ENCODE peak calls at places on chromosomes 11 and 22, in seven cellular contexts. C, J, V, M, U, E and O are unnamed samples.

GRCh38 chr22:29344137-29344536 is 28.6 kb upstream of the RASL10A start:
- DNase-seq in C (no peak), J (peak; percentile 79), V (peak; percentile 99), M (no peak), U (peak; percentile 86), E (peak; percentile 76), O (no peak)

GRCh38 chr11:72591785-72592490 is 82.3 kb downstream of the PDE2A start:
- DNase-seq in C (no peak), J (no peak), V (no peak), M (no peak), U (no peak), E (no peak), O (no peak)

GRCh38 chr11:119380160-119380815 is 1.2 kb downstream of the USP2 start:
- DNase-seq in C (no peak), J (no peak), V (no peak), M (peak; percentile 70), U (no peak), E (peak; percentile 6), O (no peak)

GRCh38 chr22:35493074-35493473 is 47.6 kb upstream of the RASD2 start:
- DNase-seq in C (no peak), J (no peak), V (no peak), M (no peak), U (no peak), E (no peak), O (no peak)

GRCh38 chr22:45450931-45451651 is 37.6 kb downstream of the RIBC2 start:
- DNase-seq in C (no peak), J (peak; percentile 97), V (peak; percentile 88), M (no peak), U (no peak), E (no peak), O (no peak)

GRCh38 chr11:16081756-16082531 is 274.4 kb downstream of the SOX6 start:
- DNase-seq in C (peak; percentile 55), J (no peak), V (no peak), M (no peak), U (no peak), E (peak; percentile 21), O (no peak)

GRCh38 chr11:118615282-118615979 is 8.0 kb downstream of the PHLDB1 start:
- DNase-seq in C (peak; percentile 90), J (no peak), V (peak; percentile 58), M (peak; percentile 53), U (no peak), E (no peak), O (peak; percentile 96)

GRCh38 chr22:39174498-39175120 is 22.1 kb upstream of the CBX7 start:
- DNase-seq in C (peak; percentile 99), J (peak; percentile 89), V (peak; percentile 83), M (peak; percentile 98), U (peak; percentile 23), E (peak; percentile 73), O (peak; percentile 100)

GRCh38 chr11:63251312-63251711 is 7.9 kb upstream of the SLC22A25 start:
- DNase-seq in C (no peak), J (no peak), V (no peak), M (no peak), U (no peak), E (no peak), O (no peak)

GRCh38 chr11:130945945-130946344 is 29.7 kb upstream of the SNX19 start:
- DNase-seq in C (no peak), J (peak; percentile 94), V (peak; percentile 94), M (no peak), U (no peak), E (no peak), O (no peak)

GRCh38 chr11:64685536-64685935 is 37.5 kb downstream of the NRXN2 start:
- DNase-seq in C (no peak), J (no peak), V (no peak), M (no peak), U (no peak), E (no peak), O (no peak)

GRCh38 chr11:62025429-62026105 is 58.1 kb upstream of the FTH1 start:
- DNase-seq in C (no peak), J (peak; percentile 91), V (peak; percentile 75), M (peak; percentile 77), U (peak; percentile 82), E (no peak), O (no peak)

GRCh38 chr22:40443675-40444482 is 73.5 kb downstream of the SGSM3 start:
- DNase-seq in C (no peak), J (no peak), V (no peak), M (no peak), U (no peak), E (no peak), O (no peak)

GRCh38 chr11:17927643-17928343 is 85.1 kb downstream of the SERGEF start:
- DNase-seq in C (no peak), J (peak; percentile 85), V (no peak), M (no peak), U (no peak), E (no peak), O (no peak)

GRCh38 chr11:111843659-111844058 is 27.7 kb downstream of the ALG9 start:
- DNase-seq in C (no peak), J (no peak), V (no peak), M (no peak), U (no peak), E (no peak), O (no peak)

GRCh38 chr22:36162127-36163034 is 1.8 kb upstream of the APOL3 start:
- DNase-seq in C (no peak), J (no peak), V (peak; percentile 22), M (no peak), U (no peak), E (no peak), O (no peak)

GRCh38 chr11:59172345-59173079 is 580 bp downstream of the DTX4 start:
- DNase-seq in C (peak; percentile 51), J (no peak), V (no peak), M (peak; percentile 83), U (no peak), E (peak; percentile 63), O (peak; percentile 86)

DNA sequence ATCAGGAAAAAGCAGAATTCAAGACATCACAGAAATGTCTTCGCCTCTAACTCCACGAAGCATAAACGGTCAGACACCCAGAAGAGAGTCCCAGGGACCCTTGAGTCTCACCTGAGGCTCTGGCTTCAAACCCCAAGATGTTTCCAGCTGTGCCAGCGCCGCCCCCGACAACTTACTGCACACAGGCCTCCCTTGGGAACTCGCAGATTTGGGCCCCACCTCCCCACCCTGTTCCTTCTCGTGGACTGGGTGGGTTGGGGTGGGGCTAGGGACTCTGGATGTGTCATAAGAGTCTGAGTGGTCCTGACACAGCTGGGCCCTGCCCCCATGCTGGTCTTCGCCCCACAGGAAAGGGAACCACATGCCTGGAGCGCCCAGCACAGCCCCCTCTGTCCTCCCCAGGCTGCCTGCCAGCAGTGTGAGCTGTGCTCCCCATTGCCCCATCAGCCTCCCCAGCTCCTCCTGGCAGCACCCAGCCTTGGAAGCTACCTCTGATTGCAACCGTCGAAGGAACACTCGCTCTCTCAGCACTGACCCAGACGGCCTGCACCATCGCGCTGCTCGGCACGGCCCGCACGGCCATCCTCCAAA is 147.5 kb downstream of the CRYBB2 start:
- DNase-seq in C (no peak), J (no peak), V (no peak), M (peak; percentile 59), U (no peak), E (no peak), O (no peak)
- H3K9ac ChIP-seq in C (no peak overlapping the region), J (no peak overlapping the region), V (no peak overlapping the region), M (no peak overlapping the region), U (no peak overlapping the region), E (no peak overlapping the region), O (no peak overlapping the region)

GRCh38 chr22:25110846-25111578 is 88.6 kb upstream of the CRYBB3 start:
- DNase-seq in C (peak; percentile 91), J (peak; percentile 67), V (peak; percentile 78), M (peak; percentile 92), U (peak; percentile 72), E (peak; percentile 86), O (peak; percentile 93)
- TF ChIP-seq CTCF in C (peak; percentile 46), J (peak; percentile 46), V (peak; percentile 75), M (peak; percentile 59), U (peak; percentile 59), E (peak; percentile 67), O (peak; percentile 78)

DNA sequence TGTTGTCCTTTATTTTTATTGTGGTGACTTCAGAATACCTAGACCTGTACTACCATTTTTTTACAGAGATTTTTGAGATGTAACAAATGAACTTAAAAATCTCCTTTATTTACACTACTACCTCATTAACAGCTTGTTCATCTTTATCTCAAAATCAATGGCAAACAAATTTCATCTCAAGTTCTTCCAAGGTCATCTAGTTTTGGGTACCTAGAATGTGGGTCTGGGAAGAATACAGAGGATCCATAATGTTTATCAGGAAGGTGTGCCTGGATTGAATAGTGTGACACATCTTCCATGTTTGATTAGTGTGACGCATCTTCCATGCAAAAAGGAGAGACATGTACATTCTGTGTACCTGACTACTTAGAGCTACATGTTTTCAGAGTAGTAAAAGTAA is 63.3 kb upstream of the CCDC179 start:
- DNase-seq in C (no peak), J (no peak), V (no peak), M (no peak), U (no peak), E (no peak), O (no peak)
- H3K9ac ChIP-seq in C (no peak overlapping the region), J (no peak overlapping the region), V (no peak overlapping the region), M (no peak overlapping the region), U (no peak overlapping the region), E (no peak overlapping the region), O (peak overlapping the region; percentile 70)

GRCh38 chr11:123429851-123430735 is at the start of gene GRAMD1B:
- DNase-seq in C (peak; percentile 95), J (peak; percentile 90), V (peak; percentile 83), M (peak; percentile 81), U (no peak), E (peak; percentile 87), O (peak; percentile 93)
- TF ChIP-seq CTCF in C (peak; percentile 34), J (peak; percentile 21), V (no peak), M (no peak), U (no peak), E (peak; percentile 33), O (peak; percentile 40)

GRCh38 chr11:8813658-8814057 is 97.3 kb upstream of the AKIP1 start:
- DNase-seq in C (peak; percentile 90), J (peak; percentile 89), V (peak; percentile 84), M (peak; percentile 79), U (peak; percentile 73), E (peak; percentile 78), O (peak; percentile 96)
- H3K9ac ChIP-seq in C (no peak overlapping the region), J (peak overlapping the region; percentile 25), V (no peak overlapping the region), M (no peak overlapping the region), U (no peak overlapping the region), E (no peak overlapping the region), O (peak overlapping the region; percentile 58)